ENCODE peak calls at places on chromosome 7, in ten cellular contexts. Y, F, O, A, C, X, W, H, N and B are unnamed samples.

GRCh38 chr7:29884399-29885272 is 78.3 kb downstream of the WIPF3 start:
- DNase-seq in Y (peak; percentile 48), F (no peak), O (peak; percentile 26), A (no peak), C (no peak), X (no peak), W (no peak), H (no peak), N (peak; percentile 26), B (no peak)

GRCh38 chr7:140877249-140877524 is 47.5 kb downstream of the BRAF start:
- DNase-seq in Y (no peak), F (no peak), O (no peak), A (no peak), C (no peak), X (no peak), W (no peak), H (no peak), N (no peak), B (no peak)

GRCh38 chr7:24948739-24949138 is 31.2 kb downstream of the OSBPL3 start:
- DNase-seq in Y (no peak), F (no peak), O (no peak), A (no peak), C (no peak), X (no peak), W (no peak), H (no peak), N (no peak), B (no peak)

GRCh38 chr7:98354052-98354451 is 46.8 kb downstream of the BAIAP2L1 start:
- DNase-seq in Y (no peak), F (no peak), O (no peak), A (no peak), C (no peak), X (no peak), W (no peak), H (no peak), N (no peak), B (no peak)

GRCh38 chr7:150450491-150450992 is at the start of gene GIMAP8:
- DNase-seq in Y (no peak), F (no peak), O (no peak), A (no peak), C (no peak), X (peak; percentile 92), W (no peak), H (peak; percentile 8), N (no peak), B (peak; percentile 90)

GRCh38 chr7:7414776-7415603 is 120.7 kb downstream of the COL28A1 start:
- DNase-seq in Y (no peak), F (no peak), O (no peak), A (no peak), C (no peak), X (no peak), W (no peak), H (no peak), N (no peak), B (no peak)

GRCh38 chr7:158676171-158676840 is 28.3 kb downstream of the NCAPG2 start:
- DNase-seq in Y (no peak), F (peak; percentile 37), O (no peak), A (no peak), C (no peak), X (no peak), W (no peak), H (no peak), N (no peak), B (no peak)

GRCh38 chr7:36021367-36021766 is 131.7 kb upstream of the EEPD1 start:
- DNase-seq in Y (no peak), F (no peak), O (no peak), A (no peak), C (no peak), X (no peak), W (no peak), H (peak; percentile 14), N (no peak), B (peak; percentile 62)

GRCh38 chr7:1364068-1364905 is 95.0 kb downstream of the MICALL2 start:
- DNase-seq in Y (no peak), F (no peak), O (no peak), A (no peak), C (no peak), X (no peak), W (no peak), H (no peak), N (no peak), B (no peak)

GRCh38 chr7:10860516-10860915 is 113.2 kb upstream of the PHF14 start:
- DNase-seq in Y (no peak), F (no peak), O (no peak), A (no peak), C (no peak), X (no peak), W (no peak), H (no peak), N (no peak), B (no peak)

GRCh38 chr7:82235710-82236109 is 207.9 kb downstream of the CACNA2D1 start:
- DNase-seq in Y (no peak), F (peak; percentile 64), O (no peak), A (no peak), C (no peak), X (no peak), W (no peak), H (no peak), N (no peak), B (no peak)

GRCh38 chr7:69436944-69437343 is 161.3 kb upstream of the AUTS2 start:
- DNase-seq in Y (no peak), F (no peak), O (no peak), A (no peak), C (no peak), X (no peak), W (no peak), H (no peak), N (no peak), B (no peak)

GRCh38 chr7:82156168-82156567 is 287.4 kb downstream of the CACNA2D1 start:
- DNase-seq in Y (no peak), F (no peak), O (no peak), A (no peak), C (no peak), X (no peak), W (no peak), H (no peak), N (no peak), B (no peak)

GRCh38 chr7:34430456-34430855 is 227.6 kb upstream of the NPSR1 start:
- DNase-seq in Y (no peak), F (peak; percentile 44), O (no peak), A (no peak), C (no peak), X (no peak), W (peak; percentile 42), H (no peak), N (no peak), B (no peak)

GRCh38 chr7:155251831-155252230 is 45.8 kb upstream of the INSIG1 start:
- DNase-seq in Y (no peak), F (no peak), O (no peak), A (no peak), C (no peak), X (peak; percentile 43), W (no peak), H (no peak), N (peak; percentile 43), B (no peak)
- TF ChIP-seq CTCF in Y (no peak), F (no peak), O (no peak), A (no peak), C (no peak), X (no peak), W (no peak), H (no peak), N (no peak), B (no peak)

DNA sequence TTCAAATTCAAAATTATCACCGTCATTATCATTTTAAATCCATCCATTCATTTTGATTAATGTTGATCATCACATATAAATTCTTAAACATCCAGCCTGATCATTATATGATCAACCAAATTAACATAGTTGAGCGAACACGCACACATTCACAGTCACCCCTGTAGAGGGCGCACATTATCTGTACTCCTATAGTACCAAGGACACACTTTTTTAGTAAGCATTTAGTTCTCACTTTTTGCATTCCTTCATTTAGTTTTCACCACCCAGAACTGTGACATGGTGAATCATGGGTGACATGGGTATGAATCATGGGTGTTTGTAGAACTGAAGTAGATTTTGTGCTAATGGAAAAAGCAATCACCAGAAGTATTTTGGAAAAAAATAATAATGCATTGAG is 26.0 kb upstream of the ZNF735 start:
- DNase-seq in Y (no peak), F (no peak), O (no peak), A (no peak), C (no peak), X (no peak), W (no peak), H (no peak), N (no peak), B (no peak)
- TF ChIP-seq POLR2A in Y (no peak), F (no peak), O (no peak), A (no peak), C (no peak), X (no peak), W (no peak), H (no peak), N (no peak), B (no peak)

GRCh38 chr7:111561909-111562732 is at the start of gene IMMP2L:
- DNase-seq in Y (peak; percentile 95), F (peak; percentile 76), O (peak; percentile 94), A (peak; percentile 46), C (peak; percentile 88), X (peak; percentile 97), W (peak; percentile 69), H (peak; percentile 100), N (peak; percentile 92), B (peak; percentile 97)
- TF ChIP-seq CTCF in Y (peak; percentile 43), F (peak; percentile 41), O (peak; percentile 36), A (peak; percentile 44), C (no peak), X (peak; percentile 7), W (peak; percentile 66), H (peak; percentile 84), N (peak; percentile 21), B (no peak)

DNA sequence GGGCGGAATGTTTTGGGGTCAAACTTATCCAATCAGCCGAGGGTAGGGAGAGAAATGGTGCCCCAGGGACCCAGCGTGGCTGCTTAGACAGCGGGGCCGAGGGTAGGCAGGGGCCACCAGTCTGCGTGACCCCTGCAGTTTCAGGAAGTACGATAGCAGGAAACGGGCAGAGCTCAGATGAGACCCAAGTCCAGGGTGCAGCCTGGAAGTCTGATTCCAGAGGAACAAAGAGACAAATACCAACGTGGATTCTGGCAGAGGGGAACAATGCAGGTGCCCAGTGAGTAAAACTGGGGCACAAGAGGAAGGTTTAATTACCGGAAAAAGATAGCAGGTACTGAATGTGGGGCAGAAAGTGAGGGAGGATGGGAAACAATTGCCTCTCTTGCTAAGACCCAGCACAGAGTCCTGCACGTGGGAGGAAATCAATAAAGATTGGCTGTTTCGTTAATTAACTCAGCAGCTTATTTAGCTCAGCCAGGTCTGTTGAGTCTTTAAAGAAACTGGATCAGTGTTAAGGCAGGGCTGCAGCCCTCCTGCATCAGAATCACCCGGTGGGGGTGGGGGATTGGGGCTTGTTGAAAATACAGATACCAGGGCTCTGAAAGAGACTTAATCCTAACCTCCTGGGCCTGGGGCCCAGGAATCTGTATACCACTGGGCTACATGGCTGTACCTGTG is 50.4 kb upstream of the NFE2L3 start:
- DNase-seq in Y (no peak), F (no peak), O (no peak), A (no peak), C (no peak), X (peak; percentile 81), W (no peak), H (no peak), N (no peak), B (no peak)
- TF ChIP-seq POLR2A in Y (no peak), F (no peak), O (no peak), A (peak; percentile 55), C (no peak), X (no peak), W (no peak), H (no peak), N (peak; percentile 38), B (no peak)

GRCh38 chr7:99997545-99998137 is 17.8 kb upstream of the ZKSCAN1 start:
- DNase-seq in Y (peak; percentile 67), F (no peak), O (peak; percentile 48), A (no peak), C (peak; percentile 75), X (peak; percentile 93), W (no peak), H (no peak), N (peak; percentile 49), B (peak; percentile 88)
- TF ChIP-seq CTCF in Y (peak; percentile 19), F (no peak), O (peak; percentile 45), A (peak; percentile 24), C (peak; percentile 8), X (peak; percentile 39), W (no peak), H (no peak), N (peak; percentile 13), B (peak; percentile 65)